ENCODE peak calls at places on chromosomes 7 and 10, in nine cellular contexts. S, X, Y, Q, D, R, M, O and J are unnamed samples.
A peak's percentile ranks its signal among the peaks of the same experiment; 100 is the strongest.

GRCh38 chr7:45703373-45703821 is 129.2 kb downstream of the ADCY1 start:
- DNase-seq in S (no peak), X (no peak), Y (no peak), Q (no peak), D (no peak), R (no peak), M (no peak), O (no peak), J (no peak)

GRCh38 chr7:47465191-47465590 is 116.7 kb downstream of the TNS3 start:
- DNase-seq in S (no peak), X (no peak), Y (no peak), Q (no peak), D (peak; percentile 24), R (no peak), M (no peak), O (no peak), J (no peak)

GRCh38 chr10:60878224-60878623 is 65.8 kb downstream of the RHOBTB1 start:
- DNase-seq in S (no peak), X (no peak), Y (no peak), Q (no peak), D (no peak), R (no peak), M (no peak), O (no peak), J (peak; percentile 54)

GRCh38 chr7:28036748-28037147 is 143.8 kb downstream of the JAZF1 start:
- DNase-seq in S (no peak), X (no peak), Y (no peak), Q (no peak), D (peak; percentile 43), R (no peak), M (no peak), O (no peak), J (peak; percentile 16)

GRCh38 chr10:115624448-115624847 is 531.3 kb downstream of the ATRNL1 start:
- DNase-seq in S (no peak), X (no peak), Y (peak; percentile 15), Q (no peak), D (peak; percentile 2), R (no peak), M (peak; percentile 5), O (no peak), J (peak; percentile 1)

GRCh38 chr7:140440593-140440992 is 36.7 kb downstream of the RAB19 start:
- DNase-seq in S (no peak), X (no peak), Y (no peak), Q (no peak), D (no peak), R (no peak), M (no peak), O (no peak), J (no peak)

GRCh38 chr7:149310113-149310836 is 48.3 kb downstream of the ZNF783 start:
- DNase-seq in S (no peak), X (no peak), Y (peak; percentile 79), Q (peak; percentile 64), D (peak; percentile 93), R (no peak), M (peak; percentile 65), O (no peak), J (peak; percentile 84)

GRCh38 chr7:118158766-118159165 is 25.2 kb upstream of the LSM8 start:
- DNase-seq in S (no peak), X (no peak), Y (peak; percentile 8), Q (no peak), D (peak; percentile 17), R (no peak), M (no peak), O (no peak), J (no peak)

GRCh38 chr7:158820656-158821055 is 8.7 kb downstream of the ESYT2 start:
- DNase-seq in S (no peak), X (no peak), Y (no peak), Q (peak; percentile 2), D (peak; percentile 60), R (no peak), M (no peak), O (no peak), J (no peak)

GRCh38 chr7:141263508-141263907 is 189.6 kb downstream of the TMEM178B start:
- DNase-seq in S (no peak), X (no peak), Y (no peak), Q (no peak), D (no peak), R (no peak), M (no peak), O (no peak), J (no peak)

GRCh38 chr10:30857803-30858202 is 173.9 kb downstream of the ZNF438 start:
- DNase-seq in S (no peak), X (no peak), Y (peak; percentile 31), Q (no peak), D (peak; percentile 86), R (no peak), M (peak; percentile 24), O (peak; percentile 70), J (peak; percentile 13)

GRCh38 chr7:132492841-132493445 is 83.3 kb downstream of the PLXNA4 start:
- DNase-seq in S (no peak), X (no peak), Y (no peak), Q (no peak), D (no peak), R (no peak), M (no peak), O (no peak), J (no peak)

GRCh38 chr7:149199234-149199990 is 4.1 kb downstream of the ZNF282 start:
- DNase-seq in S (no peak), X (no peak), Y (peak; percentile 40), Q (no peak), D (peak; percentile 60), R (no peak), M (no peak), O (no peak), J (peak; percentile 40)

GRCh38 chr10:10869592-10869991 is 148.1 kb upstream of the CELF2 start:
- DNase-seq in S (no peak), X (no peak), Y (peak; percentile 44), Q (no peak), D (peak; percentile 63), R (no peak), M (no peak), O (no peak), J (peak; percentile 73)

GRCh38 chr10:50972591-50972990 is 87.2 kb upstream of the A1CF start:
- DNase-seq in S (no peak), X (no peak), Y (no peak), Q (peak; percentile 82), D (no peak), R (no peak), M (peak; percentile 65), O (no peak), J (no peak)